ENCODE peak calls at places on chromosomes 11 and 22, in five cellular contexts. One of them, this sample, is unnamed.

GRCh38 chr22:49156662-49157285 is 670.9 kb downstream of the BRD1 start:
- DNase-seq in B cell: no peak
- DNase-seq in fibroblast of pulmonary artery: no peak
- DNase-seq in endothelial cell: no peak
- DNase-seq in upper lobe of right lung: no peak
- DNase-seq in this sample: no peak

GRCh38 chr11:110710520-110711381 is 1.5 kb downstream of the ARHGAP20 start:
- DNase-seq in B cell: peak
- DNase-seq in fibroblast of pulmonary artery: peak
- DNase-seq in endothelial cell: peak
- DNase-seq in upper lobe of right lung: peak
- DNase-seq in this sample: peak

GRCh38 chr11:109957601-109958000 is 135.6 kb upstream of the ZC3H12C start:
- DNase-seq in B cell: no peak
- DNase-seq in fibroblast of pulmonary artery: no peak
- DNase-seq in endothelial cell: no peak
- DNase-seq in upper lobe of right lung: no peak
- DNase-seq in this sample: no peak

GRCh38 chr11:44407211-44407996 is 97.5 kb upstream of the ALX4 start:
- DNase-seq in B cell: no peak
- DNase-seq in fibroblast of pulmonary artery: no peak
- DNase-seq in endothelial cell: no peak
- DNase-seq in upper lobe of right lung: no peak
- DNase-seq in this sample: no peak

GRCh38 chr11:8081591-8082021 is 595 bp downstream of the TUB start:
- DNase-seq in B cell: no peak
- DNase-seq in fibroblast of pulmonary artery: no peak
- DNase-seq in endothelial cell: no peak
- DNase-seq in upper lobe of right lung: no peak
- DNase-seq in this sample: no peak

GRCh38 chr11:17277024-17277584 is 565 bp downstream of the NUCB2 start:
- DNase-seq in B cell: no peak
- DNase-seq in fibroblast of pulmonary artery: peak
- DNase-seq in endothelial cell: no peak
- DNase-seq in upper lobe of right lung: no peak
- DNase-seq in this sample: peak

GRCh38 chr11:2521681-2522630 is 77.1 kb downstream of the KCNQ1 start:
- DNase-seq in B cell: peak
- DNase-seq in fibroblast of pulmonary artery: no peak
- DNase-seq in endothelial cell: peak
- DNase-seq in upper lobe of right lung: peak
- DNase-seq in this sample: no peak

GRCh38 chr22:48976556-48977535 is 850.8 kb downstream of the BRD1 start:
- DNase-seq in B cell: no peak
- DNase-seq in fibroblast of pulmonary artery: no peak
- DNase-seq in endothelial cell: no peak
- DNase-seq in upper lobe of right lung: no peak
- DNase-seq in this sample: no peak

GRCh38 chr11:58503361-58503856 is 4.5 kb downstream of the OR5B21 start:
- DNase-seq in B cell: no peak
- DNase-seq in fibroblast of pulmonary artery: no peak
- DNase-seq in endothelial cell: no peak
- DNase-seq in upper lobe of right lung: no peak
- DNase-seq in this sample: peak

GRCh38 chr11:69013009-69013951 is at the start of gene MRGPRF:
- DNase-seq in B cell: no peak
- DNase-seq in fibroblast of pulmonary artery: peak
- DNase-seq in endothelial cell: peak
- DNase-seq in upper lobe of right lung: peak
- DNase-seq in this sample: no peak

GRCh38 chr11:128745296-128746183 is 51.7 kb downstream of the FLI1 start:
- DNase-seq in B cell: no peak
- DNase-seq in fibroblast of pulmonary artery: peak
- DNase-seq in endothelial cell: no peak
- DNase-seq in upper lobe of right lung: no peak
- DNase-seq in this sample: no peak

GRCh38 chr11:120023551-120023950 is 114.4 kb downstream of the TRIM29 start:
- DNase-seq in B cell: no peak
- DNase-seq in fibroblast of pulmonary artery: no peak
- DNase-seq in endothelial cell: no peak
- DNase-seq in upper lobe of right lung: no peak
- DNase-seq in this sample: no peak

GRCh38 chr22:25081409-25081824 is 118.2 kb upstream of the CRYBB3 start:
- DNase-seq in B cell: no peak
- DNase-seq in fibroblast of pulmonary artery: peak
- DNase-seq in endothelial cell: peak
- DNase-seq in upper lobe of right lung: no peak
- DNase-seq in this sample: peak

GRCh38 chr22:42065408-42066132 is 5.0 kb downstream of the NAGA start:
- DNase-seq in B cell: no peak
- DNase-seq in fibroblast of pulmonary artery: no peak
- DNase-seq in endothelial cell: no peak
- DNase-seq in upper lobe of right lung: no peak
- DNase-seq in this sample: no peak

GRCh38 chr11:95989216-95989615 is 65.3 kb upstream of the MTMR2 start:
- DNase-seq in B cell: no peak
- DNase-seq in fibroblast of pulmonary artery: no peak
- DNase-seq in endothelial cell: no peak
- DNase-seq in upper lobe of right lung: no peak
- DNase-seq in this sample: no peak

GRCh38 chr11:60785136-60785535 is at the start of gene MS4A10:
- DNase-seq in B cell: no peak
- DNase-seq in fibroblast of pulmonary artery: no peak
- DNase-seq in endothelial cell: no peak
- DNase-seq in upper lobe of right lung: peak
- DNase-seq in this sample: no peak

GRCh38 chr11:16191852-16192240 is 164.5 kb downstream of the SOX6 start:
- DNase-seq in B cell: no peak
- DNase-seq in fibroblast of pulmonary artery: no peak
- DNase-seq in endothelial cell: no peak
- DNase-seq in upper lobe of right lung: no peak
- DNase-seq in this sample: no peak

GRCh38 chr22:19058713-19059451 is 63.3 kb downstream of the DGCR2 start:
- DNase-seq in B cell: no peak
- DNase-seq in fibroblast of pulmonary artery: no peak
- DNase-seq in endothelial cell: no peak
- DNase-seq in upper lobe of right lung: peak
- DNase-seq in this sample: no peak

GRCh38 chr11:88555829-88556202 is 218.3 kb upstream of the CTSC start:
- DNase-seq in B cell: no peak
- DNase-seq in fibroblast of pulmonary artery: peak
- DNase-seq in endothelial cell: no peak
- DNase-seq in upper lobe of right lung: no peak
- DNase-seq in this sample: no peak

GRCh38 chr22:46070722-46071450 is 79.4 kb upstream of the PPARA start:
- DNase-seq in B cell: peak
- DNase-seq in fibroblast of pulmonary artery: peak
- DNase-seq in endothelial cell: no peak
- DNase-seq in upper lobe of right lung: peak
- DNase-seq in this sample: peak

GRCh38 chr22:36395061-36395849 is 7.5 kb upstream of the MYH9 start:
- DNase-seq in B cell: no peak
- DNase-seq in fibroblast of pulmonary artery: no peak
- DNase-seq in endothelial cell: no peak
- DNase-seq in upper lobe of right lung: peak
- DNase-seq in this sample: peak

GRCh38 chr11:124297921-124298320 is 15.8 kb downstream of the OR8D1 start:
- DNase-seq in B cell: no peak
- DNase-seq in fibroblast of pulmonary artery: no peak
- DNase-seq in endothelial cell: no peak
- DNase-seq in upper lobe of right lung: no peak
- DNase-seq in this sample: no peak

GRCh38 chr11:2771758-2772466 is 72.1 kb upstream of the KCNQ1OT1 start:
- DNase-seq in B cell: peak
- DNase-seq in fibroblast of pulmonary artery: no peak
- DNase-seq in endothelial cell: peak
- DNase-seq in upper lobe of right lung: peak
- DNase-seq in this sample: no peak

GRCh38 chr11:110955797-110956196 is 243.6 kb upstream of the ARHGAP20 start:
- DNase-seq in B cell: no peak
- DNase-seq in fibroblast of pulmonary artery: peak
- DNase-seq in endothelial cell: no peak
- DNase-seq in upper lobe of right lung: no peak
- DNase-seq in this sample: no peak

GRCh38 chr11:109733245-109733644 is 311.3 kb downstream of the C11orf87 start:
- DNase-seq in B cell: no peak
- DNase-seq in fibroblast of pulmonary artery: peak
- DNase-seq in endothelial cell: no peak
- DNase-seq in upper lobe of right lung: no peak
- DNase-seq in this sample: peak

GRCh38 chr22:38415046-38415445 is 40.0 kb downstream of the KCNJ4 start:
- DNase-seq in B cell: no peak
- DNase-seq in fibroblast of pulmonary artery: no peak
- DNase-seq in endothelial cell: no peak
- DNase-seq in upper lobe of right lung: peak
- DNase-seq in this sample: no peak

DNA sequence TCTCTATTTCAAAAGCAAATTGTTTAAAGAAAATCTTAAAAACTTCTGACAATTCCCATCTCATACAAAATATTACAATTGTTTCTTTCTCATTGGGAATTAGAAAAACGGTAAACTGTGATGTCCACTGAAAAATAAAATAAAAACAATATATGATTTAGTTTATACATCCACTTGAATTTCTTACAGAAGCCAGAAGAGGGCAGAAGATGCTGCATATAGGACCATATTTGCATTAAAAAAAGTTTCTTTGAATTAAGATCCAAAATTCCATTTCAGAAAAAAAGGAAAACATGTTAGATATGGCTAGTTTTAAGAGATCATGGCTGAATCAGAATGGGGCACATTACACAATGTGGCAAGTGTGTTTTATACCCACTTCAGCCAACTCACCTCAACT is 39.3 kb upstream of the LRRC4C start:
- DNase-seq in B cell: no peak
- DNase-seq in fibroblast of pulmonary artery: peak
- DNase-seq in endothelial cell: no peak
- DNase-seq in upper lobe of right lung: no peak
- DNase-seq in this sample: peak
- TF ChIP-seq CTCF in B cell: no peak
- TF ChIP-seq CTCF in fibroblast of pulmonary artery: peak
- TF ChIP-seq CTCF in endothelial cell: peak
- TF ChIP-seq CTCF in upper lobe of right lung: peak
- TF ChIP-seq CTCF in this sample: no peak

DNA sequence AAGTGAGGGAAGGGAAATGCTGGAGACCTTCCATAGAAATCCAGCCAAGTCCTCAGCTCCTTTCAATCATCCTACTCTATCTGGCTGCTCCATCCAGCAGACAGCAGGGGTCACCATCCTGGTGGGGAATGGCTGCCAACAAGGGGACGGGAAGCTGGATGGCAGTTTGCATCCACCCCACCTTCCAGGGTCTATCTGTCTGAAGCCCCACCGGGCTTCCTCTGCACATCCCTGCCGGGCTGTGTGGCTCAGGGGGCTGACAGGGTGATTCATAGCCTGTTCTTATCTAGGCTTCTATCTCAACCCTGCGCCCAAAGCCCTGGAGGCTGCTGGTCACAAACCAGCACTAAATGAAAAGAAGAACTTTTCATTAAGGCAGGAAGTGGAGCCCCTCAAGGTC is 1.1 kb downstream of the SYTL2 start:
- DNase-seq in B cell: no peak
- DNase-seq in fibroblast of pulmonary artery: no peak
- DNase-seq in endothelial cell: peak
- DNase-seq in upper lobe of right lung: no peak
- DNase-seq in this sample: no peak
- TF ChIP-seq CTCF in B cell: no peak
- TF ChIP-seq CTCF in fibroblast of pulmonary artery: no peak
- TF ChIP-seq CTCF in endothelial cell: no peak
- TF ChIP-seq CTCF in upper lobe of right lung: peak
- TF ChIP-seq CTCF in this sample: no peak

DNA sequence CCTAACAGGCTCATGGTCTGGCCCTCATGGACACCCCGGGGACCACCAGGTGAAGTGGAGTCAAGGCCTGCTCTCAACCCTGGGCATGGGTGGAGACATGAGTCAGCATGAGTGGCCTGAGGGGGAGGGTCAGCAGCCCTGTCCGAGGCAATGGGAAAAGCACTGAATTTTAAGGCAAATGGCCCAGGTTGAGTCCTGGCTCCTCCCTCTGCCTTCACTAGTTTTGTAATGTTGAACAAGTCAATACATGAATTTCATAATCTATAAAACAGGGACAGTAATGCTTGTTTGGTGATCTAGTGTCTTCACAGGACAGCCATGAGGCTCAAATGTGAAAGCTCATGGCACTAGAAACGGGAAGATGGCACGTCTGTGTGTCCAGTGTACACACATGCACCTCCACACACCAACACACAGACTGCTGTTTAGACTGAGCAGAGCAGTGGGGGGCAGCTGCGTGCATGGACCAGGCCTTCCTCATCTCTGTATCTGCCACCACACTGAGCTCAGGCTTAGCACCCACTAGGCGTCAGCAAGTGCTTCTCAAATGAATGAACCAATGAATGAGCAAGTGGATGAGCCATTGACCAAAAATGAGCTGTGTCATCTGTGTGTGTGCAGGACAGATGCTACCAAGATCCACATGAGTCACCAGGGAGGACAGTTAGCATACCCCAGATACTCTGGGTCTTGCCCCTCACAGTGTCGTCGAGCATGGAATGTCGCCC is 63.4 kb downstream of the NRXN2 start:
- DNase-seq in B cell: no peak
- DNase-seq in fibroblast of pulmonary artery: peak
- DNase-seq in endothelial cell: no peak
- DNase-seq in upper lobe of right lung: no peak
- DNase-seq in this sample: peak
- TF ChIP-seq CTCF in B cell: no peak
- TF ChIP-seq CTCF in fibroblast of pulmonary artery: no peak
- TF ChIP-seq CTCF in endothelial cell: no peak
- TF ChIP-seq CTCF in upper lobe of right lung: no peak
- TF ChIP-seq CTCF in this sample: peak

GRCh38 chr11:70411713-70412452 is 13.6 kb downstream of the CTTN start:
- DNase-seq in B cell: no peak
- DNase-seq in fibroblast of pulmonary artery: no peak
- DNase-seq in endothelial cell: no peak
- DNase-seq in upper lobe of right lung: no peak
- DNase-seq in this sample: no peak
- TF ChIP-seq CTCF in B cell: no peak
- TF ChIP-seq CTCF in fibroblast of pulmonary artery: no peak
- TF ChIP-seq CTCF in endothelial cell: no peak
- TF ChIP-seq CTCF in upper lobe of right lung: no peak
- TF ChIP-seq CTCF in this sample: no peak

GRCh38 chr22:29663230-29663826 is 56.5 kb upstream of the CABP7 start:
- DNase-seq in B cell: no peak
- DNase-seq in fibroblast of pulmonary artery: no peak
- DNase-seq in endothelial cell: no peak
- DNase-seq in upper lobe of right lung: no peak
- DNase-seq in this sample: no peak

GRCh38 chr22:29664731-29665130 is 55.1 kb upstream of the CABP7 start:
- DNase-seq in B cell: no peak
- DNase-seq in fibroblast of pulmonary artery: peak
- DNase-seq in endothelial cell: no peak
- DNase-seq in upper lobe of right lung: no peak
- DNase-seq in this sample: no peak

GRCh38 chr22:29661355-29661754 is 57.9 kb downstream of the NF2 start:
- DNase-seq in B cell: no peak
- DNase-seq in fibroblast of pulmonary artery: peak
- DNase-seq in endothelial cell: no peak
- DNase-seq in upper lobe of right lung: no peak
- DNase-seq in this sample: peak

GRCh38 chr22:29658171-29658570 is 54.7 kb downstream of the NF2 start:
- DNase-seq in B cell: no peak
- DNase-seq in fibroblast of pulmonary artery: no peak
- DNase-seq in endothelial cell: no peak
- DNase-seq in upper lobe of right lung: no peak
- DNase-seq in this sample: no peak

GRCh38 chr22:29660021-29660420 is 56.6 kb downstream of the NF2 start:
- DNase-seq in B cell: no peak
- DNase-seq in fibroblast of pulmonary artery: no peak
- DNase-seq in endothelial cell: no peak
- DNase-seq in upper lobe of right lung: no peak
- DNase-seq in this sample: no peak
- TF ChIP-seq CTCF in B cell: no peak
- TF ChIP-seq CTCF in fibroblast of pulmonary artery: no peak
- TF ChIP-seq CTCF in endothelial cell: no peak
- TF ChIP-seq CTCF in upper lobe of right lung: no peak
- TF ChIP-seq CTCF in this sample: no peak